ENCODE peak calls at places on chromosomes 4 and X, in six cellular contexts. One of them, this sample, is unnamed.

GRCh38 chrX:23373129-23373804 is 38.6 kb downstream of the PTCHD1 start:
- DNase-seq in cardiac septum: no peak
- DNase-seq in brain microvascular endothelial cell: peak
- DNase-seq in NCI-H345: no peak
- DNase-seq in CD8-positive, alpha-beta memory T cell: no peak
- DNase-seq in hypothalamus: no peak
- DNase-seq in this sample: no peak

GRCh38 chr4:52664479-52664878 is 5.4 kb upstream of the USP46 start:
- DNase-seq in cardiac septum: no peak
- DNase-seq in brain microvascular endothelial cell: no peak
- DNase-seq in NCI-H345: no peak
- DNase-seq in CD8-positive, alpha-beta memory T cell: no peak
- DNase-seq in hypothalamus: no peak
- DNase-seq in this sample: no peak

GRCh38 chrX:149830192-149830873 is 48.6 kb downstream of the MAGEA9 start:
- DNase-seq in cardiac septum: no peak
- DNase-seq in brain microvascular endothelial cell: peak
- DNase-seq in NCI-H345: no peak
- DNase-seq in CD8-positive, alpha-beta memory T cell: peak
- DNase-seq in hypothalamus: no peak
- DNase-seq in this sample: no peak

GRCh38 chrX:9517062-9517461 is 52.2 kb downstream of the TBL1X start:
- DNase-seq in cardiac septum: no peak
- DNase-seq in brain microvascular endothelial cell: no peak
- DNase-seq in NCI-H345: no peak
- DNase-seq in CD8-positive, alpha-beta memory T cell: no peak
- DNase-seq in hypothalamus: no peak
- DNase-seq in this sample: no peak

GRCh38 chrX:14095702-14096101 is 66.0 kb upstream of the GEMIN8 start:
- DNase-seq in cardiac septum: no peak
- DNase-seq in brain microvascular endothelial cell: peak
- DNase-seq in NCI-H345: no peak
- DNase-seq in CD8-positive, alpha-beta memory T cell: peak
- DNase-seq in hypothalamus: no peak
- DNase-seq in this sample: no peak

GRCh38 chr4:179626687-179627086 is 2184.4 kb upstream of the AGA start:
- DNase-seq in cardiac septum: no peak
- DNase-seq in brain microvascular endothelial cell: peak
- DNase-seq in NCI-H345: no peak
- DNase-seq in CD8-positive, alpha-beta memory T cell: no peak
- DNase-seq in hypothalamus: no peak
- DNase-seq in this sample: no peak

GRCh38 chr4:56414135-56414675 is 21.2 kb downstream of the PPAT start:
- DNase-seq in cardiac septum: no peak
- DNase-seq in brain microvascular endothelial cell: no peak
- DNase-seq in NCI-H345: no peak
- DNase-seq in CD8-positive, alpha-beta memory T cell: no peak
- DNase-seq in hypothalamus: no peak
- DNase-seq in this sample: no peak

GRCh38 chrX:22404297-22404696 is 131.6 kb downstream of the CBLL2 start:
- DNase-seq in cardiac septum: no peak
- DNase-seq in brain microvascular endothelial cell: no peak
- DNase-seq in NCI-H345: no peak
- DNase-seq in CD8-positive, alpha-beta memory T cell: no peak
- DNase-seq in hypothalamus: no peak
- DNase-seq in this sample: no peak

GRCh38 chr4:145909331-145909730 is 29.3 kb downstream of the ZNF827 start:
- DNase-seq in cardiac septum: peak
- DNase-seq in brain microvascular endothelial cell: no peak
- DNase-seq in NCI-H345: no peak
- DNase-seq in CD8-positive, alpha-beta memory T cell: no peak
- DNase-seq in hypothalamus: peak
- DNase-seq in this sample: peak

GRCh38 chrX:11351375-11352295 is 58.4 kb downstream of the AMELX start:
- DNase-seq in cardiac septum: no peak
- DNase-seq in brain microvascular endothelial cell: peak
- DNase-seq in NCI-H345: no peak
- DNase-seq in CD8-positive, alpha-beta memory T cell: no peak
- DNase-seq in hypothalamus: no peak
- DNase-seq in this sample: no peak

GRCh38 chr4:111937368-111937767 is 207.9 kb upstream of the FAM241A start:
- DNase-seq in cardiac septum: no peak
- DNase-seq in brain microvascular endothelial cell: no peak
- DNase-seq in NCI-H345: peak
- DNase-seq in CD8-positive, alpha-beta memory T cell: no peak
- DNase-seq in hypothalamus: no peak
- DNase-seq in this sample: no peak

GRCh38 chrX:72468607-72469006 is 104.0 kb downstream of the HDAC8 start:
- DNase-seq in cardiac septum: no peak
- DNase-seq in brain microvascular endothelial cell: no peak
- DNase-seq in NCI-H345: no peak
- DNase-seq in CD8-positive, alpha-beta memory T cell: no peak
- DNase-seq in hypothalamus: no peak
- DNase-seq in this sample: no peak

GRCh38 chr4:7295201-7295916 is 103.0 kb downstream of the SORCS2 start:
- DNase-seq in cardiac septum: no peak
- DNase-seq in brain microvascular endothelial cell: no peak
- DNase-seq in NCI-H345: no peak
- DNase-seq in CD8-positive, alpha-beta memory T cell: no peak
- DNase-seq in hypothalamus: peak
- DNase-seq in this sample: peak

GRCh38 chr4:110344165-110344564 is 131.8 kb upstream of the ENPEP start:
- DNase-seq in cardiac septum: no peak
- DNase-seq in brain microvascular endothelial cell: peak
- DNase-seq in NCI-H345: peak
- DNase-seq in CD8-positive, alpha-beta memory T cell: no peak
- DNase-seq in hypothalamus: no peak
- DNase-seq in this sample: no peak

GRCh38 chrX:100615015-100615414 is 21.6 kb downstream of the TSPAN6 start:
- DNase-seq in cardiac septum: no peak
- DNase-seq in brain microvascular endothelial cell: peak
- DNase-seq in NCI-H345: no peak
- DNase-seq in CD8-positive, alpha-beta memory T cell: no peak
- DNase-seq in hypothalamus: no peak
- DNase-seq in this sample: no peak

GRCh38 chr4:109599046-109599652 is 39.1 kb downstream of the MCUB start:
- DNase-seq in cardiac septum: no peak
- DNase-seq in brain microvascular endothelial cell: no peak
- DNase-seq in NCI-H345: no peak
- DNase-seq in CD8-positive, alpha-beta memory T cell: no peak
- DNase-seq in hypothalamus: no peak
- DNase-seq in this sample: no peak

GRCh38 chrX:113828470-113828869 is 755.4 kb upstream of the HTR2C start:
- DNase-seq in cardiac septum: no peak
- DNase-seq in brain microvascular endothelial cell: no peak
- DNase-seq in NCI-H345: no peak
- DNase-seq in CD8-positive, alpha-beta memory T cell: no peak
- DNase-seq in hypothalamus: no peak
- DNase-seq in this sample: no peak

GRCh38 chrX:20139966-20140365 is 1.7 kb downstream of the EIF1AX start:
- DNase-seq in cardiac septum: no peak
- DNase-seq in brain microvascular endothelial cell: no peak
- DNase-seq in NCI-H345: no peak
- DNase-seq in CD8-positive, alpha-beta memory T cell: no peak
- DNase-seq in hypothalamus: no peak
- DNase-seq in this sample: no peak

GRCh38 chrX:132043977-132044376 is 20.9 kb downstream of the STK26 start:
- DNase-seq in cardiac septum: no peak
- DNase-seq in brain microvascular endothelial cell: no peak
- DNase-seq in NCI-H345: no peak
- DNase-seq in CD8-positive, alpha-beta memory T cell: no peak
- DNase-seq in hypothalamus: no peak
- DNase-seq in this sample: no peak

GRCh38 chrX:30957753-30958152 is 68.7 kb upstream of the TAB3 start:
- DNase-seq in cardiac septum: no peak
- DNase-seq in brain microvascular endothelial cell: peak
- DNase-seq in NCI-H345: no peak
- DNase-seq in CD8-positive, alpha-beta memory T cell: no peak
- DNase-seq in hypothalamus: no peak
- DNase-seq in this sample: no peak

GRCh38 chr4:134320048-134320447 is 118.5 kb upstream of the PABPC4L start:
- DNase-seq in cardiac septum: no peak
- DNase-seq in brain microvascular endothelial cell: peak
- DNase-seq in NCI-H345: no peak
- DNase-seq in CD8-positive, alpha-beta memory T cell: no peak
- DNase-seq in hypothalamus: no peak
- DNase-seq in this sample: no peak

GRCh38 chr4:148808416-148808815 is 366.2 kb upstream of the NR3C2 start:
- DNase-seq in cardiac septum: no peak
- DNase-seq in brain microvascular endothelial cell: no peak
- DNase-seq in NCI-H345: no peak
- DNase-seq in CD8-positive, alpha-beta memory T cell: no peak
- DNase-seq in hypothalamus: no peak
- DNase-seq in this sample: no peak

GRCh38 chr4:2261853-2262144 is at the start of gene MXD4:
- DNase-seq in cardiac septum: peak
- DNase-seq in brain microvascular endothelial cell: no peak
- DNase-seq in NCI-H345: no peak
- DNase-seq in CD8-positive, alpha-beta memory T cell: no peak
- DNase-seq in hypothalamus: no peak
- DNase-seq in this sample: no peak

GRCh38 chr4:87551361-87551760 is 22.2 kb upstream of the SPARCL1 start:
- DNase-seq in cardiac septum: no peak
- DNase-seq in brain microvascular endothelial cell: no peak
- DNase-seq in NCI-H345: no peak
- DNase-seq in CD8-positive, alpha-beta memory T cell: no peak
- DNase-seq in hypothalamus: no peak
- DNase-seq in this sample: no peak

GRCh38 chr4:86769794-86770193 is 79.4 kb downstream of the SLC10A6 start:
- DNase-seq in cardiac septum: no peak
- DNase-seq in brain microvascular endothelial cell: no peak
- DNase-seq in NCI-H345: peak
- DNase-seq in CD8-positive, alpha-beta memory T cell: no peak
- DNase-seq in hypothalamus: no peak
- DNase-seq in this sample: no peak

GRCh38 chr4:178577933-178578332 is 1135.7 kb upstream of the AGA start:
- DNase-seq in cardiac septum: no peak
- DNase-seq in brain microvascular endothelial cell: no peak
- DNase-seq in NCI-H345: no peak
- DNase-seq in CD8-positive, alpha-beta memory T cell: no peak
- DNase-seq in hypothalamus: no peak
- DNase-seq in this sample: no peak

GRCh38 chrX:40539214-40540142 is 41.3 kb upstream of the ATP6AP2 start:
- DNase-seq in cardiac septum: no peak
- DNase-seq in brain microvascular endothelial cell: peak
- DNase-seq in NCI-H345: peak
- DNase-seq in CD8-positive, alpha-beta memory T cell: peak
- DNase-seq in hypothalamus: no peak
- DNase-seq in this sample: no peak

GRCh38 chr4:21203416-21203815 is 503.2 kb downstream of the PACRGL start:
- DNase-seq in cardiac septum: no peak
- DNase-seq in brain microvascular endothelial cell: no peak
- DNase-seq in NCI-H345: no peak
- DNase-seq in CD8-positive, alpha-beta memory T cell: no peak
- DNase-seq in hypothalamus: no peak
- DNase-seq in this sample: no peak

GRCh38 chrX:53452812-53453211 is 18.6 kb upstream of the HSD17B10 start:
- DNase-seq in cardiac septum: peak
- DNase-seq in brain microvascular endothelial cell: no peak
- DNase-seq in NCI-H345: no peak
- DNase-seq in CD8-positive, alpha-beta memory T cell: no peak
- DNase-seq in hypothalamus: no peak
- DNase-seq in this sample: no peak